ENCODE peak calls at places on chromosomes 2 and 18, in seven cellular contexts. W, Q, J, E, T, K and P are unnamed samples.
A peak's percentile ranks its signal among the peaks of the same experiment; 100 is the strongest.

GRCh38 chr2:46689993-46690392 is 210.6 kb downstream of the TMEM247 start:
- DNase-seq in Q (no peak), J (no peak), K (no peak), E (no peak), T (no peak), W (peak; percentile 86), P (no peak)

GRCh38 chr2:56770490-56770889 is 586.7 kb downstream of the CCDC85A start:
- DNase-seq in W (peak; percentile 7), J (no peak), E (no peak), K (no peak), Q (no peak), T (no peak), P (no peak)

GRCh38 chr2:67304300-67304890 is 92.7 kb upstream of the ETAA1 start:
- DNase-seq in E (no peak), K (no peak), W (no peak), T (no peak), Q (no peak), J (no peak), P (no peak)

GRCh38 chr2:239814917-239815637 is 210.1 kb downstream of the NDUFA10 start:
- DNase-seq in T (no peak), E (no peak), W (no peak), J (no peak), K (no peak), Q (no peak), P (no peak)

GRCh38 chr2:68248361-68248760 is 4.0 kb downstream of the PPP3R1 start:
- DNase-seq in Q (no peak), W (no peak), K (no peak), J (no peak), T (no peak), E (no peak), P (no peak)

GRCh38 chr18:47737198-47737830 is 193.1 kb downstream of the SMAD2 start:
- DNase-seq in E (no peak), J (no peak), K (no peak), Q (no peak), T (no peak), W (no peak), P (no peak)

GRCh38 chr2:239044336-239044735 is 196.5 kb downstream of the TWIST2 start:
- DNase-seq in E (no peak), Q (no peak), T (no peak), K (no peak), J (no peak), W (no peak), P (no peak)

GRCh38 chr2:53129851-53130250 is 637.8 kb upstream of the CHAC2 start:
- DNase-seq in Q (no peak), J (no peak), E (no peak), T (no peak), K (no peak), W (peak; percentile 85), P (no peak)

GRCh38 chr2:121355488-121355887 is 70.5 kb upstream of the TFCP2L1 start:
- DNase-seq in Q (no peak), K (peak; percentile 59), E (no peak), W (no peak), J (no peak), T (no peak), P (no peak)

GRCh38 chr18:44885507-44885906 is 204.8 kb downstream of the SETBP1 start:
- DNase-seq in J (no peak), W (no peak), K (no peak), E (no peak), Q (no peak), T (no peak), P (no peak)

GRCh38 chr2:69667805-69668382 is 24.4 kb upstream of the AAK1 start:
- DNase-seq in E (no peak), J (no peak), W (peak; percentile 65), Q (no peak), K (no peak), T (no peak), P (no peak)

GRCh38 chr2:42303252-42303651 is 57.8 kb downstream of the COX7A2L start:
- DNase-seq in W (no peak), T (no peak), K (no peak), Q (no peak), E (no peak), J (no peak), P (no peak)

GRCh38 chr2:30984141-30984540 is 154.1 kb downstream of the GALNT14 start:
- DNase-seq in E (no peak), W (no peak), K (no peak), J (no peak), T (no peak), Q (no peak), P (no peak)

GRCh38 chr2:236972491-236973379 is 113.0 kb upstream of the COPS8 start:
- DNase-seq in T (peak; percentile 21), W (peak; percentile 13), E (no peak), J (no peak), Q (no peak), K (peak; percentile 76), P (no peak)

GRCh38 chr2:200212862-200213425 is 93.5 kb upstream of the SPATS2L start:
- DNase-seq in E (no peak), Q (no peak), T (no peak), W (no peak), J (no peak), K (no peak), P (no peak)

GRCh38 chr2:26457241-26457666 is 20.7 kb downstream of the OTOF start:
- DNase-seq in Q (no peak), E (no peak), J (no peak), W (no peak), T (no peak), K (no peak), P (no peak)

GRCh38 chr2:118750959-118751565 is 96.4 kb downstream of the EN1 start:
- DNase-seq in W (no peak), Q (no peak), T (no peak), K (no peak), J (no peak), E (no peak), P (no peak)

GRCh38 chr2:32284321-32284720 is 6.6 kb downstream of the YIPF4 start:
- DNase-seq in T (no peak), W (peak; percentile 68), E (no peak), J (no peak), K (no peak), Q (no peak), P (no peak)

GRCh38 chr2:128552141-128552805 is 233.6 kb upstream of the HS6ST1 start:
- DNase-seq in E (no peak), W (no peak), T (no peak), J (no peak), Q (no peak), K (no peak), P (no peak)

DNA sequence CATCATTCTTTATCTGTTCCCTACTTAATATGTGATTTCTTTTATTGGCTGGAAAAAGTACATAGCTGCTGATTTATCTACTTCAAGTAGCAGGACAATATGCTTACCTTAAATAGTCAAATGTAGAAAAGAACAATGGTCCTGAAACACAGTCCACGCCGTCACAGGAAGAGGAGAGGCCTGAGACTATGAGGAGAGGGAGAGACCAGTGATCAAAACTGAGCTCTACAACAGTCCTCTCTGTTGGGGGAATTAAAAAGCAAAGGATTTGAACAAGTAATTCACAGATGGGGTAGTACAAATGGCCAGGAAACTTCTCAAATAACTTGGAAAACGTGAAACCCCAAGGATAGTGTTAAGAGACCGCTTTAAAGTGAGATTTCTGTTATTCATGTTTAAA is 20.1 kb downstream of the SCYGR8 start:
- DNase-seq in E (no peak), T (no peak), J (no peak), K (no peak), Q (no peak), W (no peak), P (no peak)
- H3K4me2 ChIP-seq in E (no peak overlapping the region), T (peak overlapping the region; percentile 50), J (no peak overlapping the region), K (peak overlapping the region; percentile 53), Q (no peak overlapping the region), W (no peak overlapping the region), P (no peak overlapping the region)

DNA sequence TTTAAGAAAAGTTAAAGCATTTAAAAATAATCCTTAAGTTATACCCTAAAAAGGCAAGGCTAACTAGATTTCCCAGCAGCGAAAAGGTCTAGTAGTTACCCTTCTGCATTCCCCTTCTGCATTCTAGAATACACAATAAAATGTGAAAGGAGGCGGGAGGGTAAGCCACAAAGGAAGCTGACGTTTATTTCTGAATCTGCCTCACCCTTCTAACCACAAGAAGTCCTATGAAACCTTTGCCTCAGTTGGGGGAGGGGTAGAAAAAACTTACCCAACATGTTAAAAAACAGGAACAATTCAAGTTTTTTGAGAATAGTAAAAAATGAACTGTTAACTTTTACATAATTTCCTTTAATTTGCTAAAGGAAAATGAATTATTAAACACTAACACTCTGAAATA is 11.3 kb downstream of the STK17B start:
- DNase-seq in T (no peak), E (peak; percentile 86), K (no peak), J (peak; percentile 25), Q (no peak), W (peak; percentile 92), P (no peak)
- TF ChIP-seq RFX5 in T (no peak), E (no peak), K (no peak), J (no peak), Q (no peak), W (no peak), P (no peak)

GRCh38 chr2:223787358-223787757 is 50.0 kb downstream of the AP1S3 start:
- DNase-seq in E (no peak), K (no peak), J (no peak), W (no peak), T (no peak), Q (no peak), P (no peak)
- H3K4me2 ChIP-seq in E (peak overlapping the region; percentile 11), K (no peak overlapping the region), J (no peak overlapping the region), W (no peak overlapping the region), T (no peak overlapping the region), Q (no peak overlapping the region), P (no peak overlapping the region)

GRCh38 chr2:192002418-192002817 is 155.5 kb upstream of the CAVIN2 start:
- DNase-seq in E (no peak), T (no peak), J (no peak), K (no peak), Q (no peak), W (no peak), P (no peak)

GRCh38 chr2:192000196-192000990 is 153.5 kb upstream of the CAVIN2 start:
- DNase-seq in W (no peak), T (no peak), J (no peak), Q (no peak), E (no peak), K (no peak), P (no peak)

GRCh38 chr2:192007819-192008218 is 160.9 kb upstream of the CAVIN2 start:
- DNase-seq in Q (no peak), K (no peak), W (peak; percentile 65), T (no peak), J (no peak), E (no peak), P (no peak)

GRCh38 chr2:192005214-192005613 is 158.3 kb upstream of the CAVIN2 start:
- DNase-seq in T (no peak), W (no peak), E (no peak), J (no peak), Q (no peak), K (no peak), P (no peak)

DNA sequence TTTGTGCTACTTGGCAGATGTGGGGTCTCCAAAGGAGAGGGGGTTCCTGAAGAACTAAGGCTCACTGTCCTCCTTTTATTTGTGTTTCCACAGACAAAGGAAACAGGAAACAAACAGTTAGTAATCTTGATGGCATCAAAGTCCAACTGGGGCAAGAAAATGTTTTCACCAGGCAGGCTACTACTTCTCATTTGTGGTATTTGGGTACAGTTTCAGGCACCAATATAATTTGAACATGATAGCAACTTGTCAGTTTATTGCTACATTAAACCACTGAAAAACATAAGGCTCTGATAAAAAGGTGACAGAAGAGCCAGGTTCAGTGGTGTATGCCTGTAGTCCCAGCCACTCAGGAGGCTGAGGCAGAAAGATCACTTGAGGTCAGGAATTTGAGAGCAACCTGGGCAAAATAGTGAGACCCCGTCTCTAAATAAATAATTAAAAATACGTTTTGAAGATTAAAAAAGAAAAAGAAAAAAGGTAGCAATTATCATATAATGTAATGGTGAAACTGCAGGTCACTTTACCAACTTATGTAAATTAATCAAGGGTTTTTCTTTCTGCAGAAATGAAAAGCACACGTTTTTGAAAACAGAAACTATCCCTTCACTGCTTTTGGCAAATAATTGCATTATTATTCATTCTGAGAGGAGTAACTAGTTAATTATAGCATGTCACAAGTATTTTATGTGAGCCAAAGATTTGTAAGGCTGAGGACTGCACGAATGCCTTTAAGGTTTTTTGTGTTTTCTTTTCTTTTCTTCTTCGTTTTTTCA is 157.5 kb upstream of the CAVIN2 start:
- DNase-seq in W (no peak), Q (no peak), K (peak; percentile 18), J (no peak), E (peak; percentile 40), T (no peak), P (no peak)
- TF ChIP-seq RFX5 in W (no peak), Q (no peak), K (no peak), J (no peak), E (no peak), T (no peak), P (no peak)